ENCODE peak calls at places on chromosomes 5 and 9, in six cellular contexts. Y, Q, E, V, W and L are unnamed samples.
A peak's percentile ranks its signal among the peaks of the same experiment; 100 is the strongest.

GRCh38 chr9:113274474-113275146 is 762 bp downstream of the CDC26 start:
- DNase-seq in W (peak; percentile 80), Q (no peak), V (no peak), Y (peak; percentile 82), E (no peak), L (no peak)

GRCh38 chr5:176573564-176574296 is 24.6 kb downstream of the CDHR2 start:
- DNase-seq in W (peak; percentile 60), V (peak; percentile 57), E (peak; percentile 40), Q (peak; percentile 69), Y (peak; percentile 52), L (peak; percentile 56)

GRCh38 chr9:100352201-100352726 is 478 bp downstream of the TEX10 start:
- DNase-seq in V (no peak), Y (peak; percentile 70), Q (peak; percentile 33), W (peak; percentile 46), E (peak; percentile 15), L (peak; percentile 52)

GRCh38 chr5:88873447-88873846 is 9.5 kb downstream of the MEF2C start:
- DNase-seq in Y (no peak), W (no peak), V (no peak), E (no peak), Q (no peak), L (no peak)

GRCh38 chr9:134226221-134226930 is 62.0 kb upstream of the RNU6ATAC start:
- DNase-seq in Q (no peak), W (peak; percentile 97), E (peak; percentile 52), Y (peak; percentile 20), V (no peak), L (no peak)

GRCh38 chr5:129398279-129398678 is 61.8 kb upstream of the ADAMTS19 start:
- DNase-seq in E (no peak), Y (no peak), Q (no peak), V (no peak), W (no peak), L (no peak)

GRCh38 chr9:81380504-81380903 is 308.8 kb downstream of the TLE1 start:
- DNase-seq in Y (no peak), W (no peak), E (no peak), V (no peak), Q (no peak), L (no peak)

GRCh38 chr5:150021491-150022162 is 21.1 kb downstream of the HMGXB3 start:
- DNase-seq in Y (peak; percentile 54), E (peak; percentile 36), W (no peak), V (no peak), Q (peak; percentile 48), L (peak; percentile 69)

GRCh38 chr9:81634437-81634836 is 54.9 kb downstream of the TLE1 start:
- DNase-seq in Q (no peak), E (no peak), V (no peak), Y (no peak), W (no peak), L (no peak)

GRCh38 chr9:127447416-127448111 is 3.6 kb downstream of the RPL12 start:
- DNase-seq in W (no peak), V (no peak), Y (peak; percentile 46), E (no peak), Q (no peak), L (no peak)

GRCh38 chr5:163594951-163595350 is 89.5 kb downstream of the MAT2B start:
- DNase-seq in Q (no peak), E (no peak), W (no peak), Y (no peak), V (no peak), L (no peak)

GRCh38 chr9:77707696-77708095 is 59.6 kb upstream of the GNA14 start:
- DNase-seq in Q (peak; percentile 76), V (no peak), Y (peak; percentile 97), E (peak; percentile 94), W (peak; percentile 92), L (peak; percentile 90)

GRCh38 chr9:20549053-20549452 is 73.2 kb downstream of the MLLT3 start:
- DNase-seq in E (no peak), Q (no peak), Y (no peak), V (no peak), W (no peak), L (no peak)

GRCh38 chr5:105931782-105932489 is 1738.8 kb downstream of the EFNA5 start:
- DNase-seq in Y (peak; percentile 27), W (no peak), V (no peak), Q (no peak), E (no peak), L (no peak)

GRCh38 chr9:133844876-133845658 is 106.9 kb upstream of the SARDH start:
- DNase-seq in Y (no peak), Q (peak; percentile 78), W (peak; percentile 78), E (peak; percentile 59), V (no peak), L (no peak)

GRCh38 chr5:134714120-134714519 is 24.2 kb upstream of the CAMLG start:
- DNase-seq in V (no peak), W (no peak), Y (no peak), Q (no peak), E (no peak), L (peak; percentile 69)

GRCh38 chr9:133140606-133141005 is 19.6 kb upstream of the RALGDS start:
- DNase-seq in W (no peak), E (no peak), Q (no peak), V (no peak), Y (no peak), L (no peak)

GRCh38 chr5:17248999-17249634 is 31.7 kb downstream of the BASP1 start:
- DNase-seq in Y (peak; percentile 98), V (no peak), E (peak; percentile 36), W (peak; percentile 98), Q (no peak), L (peak; percentile 88)

GRCh38 chr5:6404129-6404528 is 25.8 kb upstream of the MED10 start:
- DNase-seq in Q (no peak), W (no peak), V (no peak), Y (peak; percentile 63), E (no peak), L (no peak)

GRCh38 chr9:135727257-135727875 is 25.4 kb downstream of the KCNT1 start:
- DNase-seq in W (no peak), E (no peak), Y (no peak), V (no peak), Q (no peak), L (no peak)

GRCh38 chr5:33291216-33292000 is 149.4 kb upstream of the TARS1 start:
- DNase-seq in V (no peak), W (no peak), Y (no peak), E (no peak), Q (no peak), L (no peak)

GRCh38 chr9:81896067-81896466 is 32.2 kb upstream of the SPATA31D4 start:
- DNase-seq in W (no peak), Y (no peak), V (no peak), Q (no peak), E (no peak), L (no peak)

GRCh38 chr5:149387982-149388381 is 8.9 kb upstream of the IL17B start:
- DNase-seq in Q (no peak), E (peak; percentile 93), W (peak; percentile 91), V (no peak), Y (peak; percentile 48), L (peak; percentile 42)

GRCh38 chr5:60843693-60844428 is at the start of gene ELOVL7:
- DNase-seq in Y (peak; percentile 51), W (peak; percentile 43), E (peak; percentile 15), Q (peak; percentile 29), V (no peak), L (peak; percentile 54)

GRCh38 chr9:70411141-70411929 is 3.1 kb downstream of the KLF9 start:
- DNase-seq in W (peak; percentile 84), E (peak; percentile 72), Q (peak; percentile 84), V (no peak), Y (peak; percentile 89), L (peak; percentile 59)

GRCh38 chr9:128372188-128372641 is 1.0 kb downstream of the URM1 start:
- DNase-seq in V (no peak), E (no peak), Y (peak; percentile 44), W (no peak), Q (no peak), L (no peak)

GRCh38 chr5:175444905-175445456 is 999 bp upstream of the DRD1 start:
- DNase-seq in V (no peak), Y (no peak), Q (no peak), E (no peak), W (no peak), L (no peak)
- H3K4me3 ChIP-seq in V (peak overlapping the region; percentile 42), Y (no peak overlapping the region), Q (peak overlapping the region; percentile 54), E (no peak overlapping the region), W (no peak overlapping the region), L (no peak overlapping the region)

GRCh38 chr9:37264539-37264938 is 144.2 kb downstream of the ZCCHC7 start:
- DNase-seq in Q (no peak), Y (no peak), W (no peak), E (no peak), V (no peak), L (no peak)
- H3K27me3 ChIP-seq in Q (no peaks in the 10 kb centered on the region), Y (no peaks in the 10 kb centered on the region), W (no peaks in the 10 kb centered on the region), E (no peaks in the 10 kb centered on the region), V (no peaks in the 10 kb centered on the region), L (no peaks in the 10 kb centered on the region)

GRCh38 chr9:86925686-86926085 is 21.6 kb downstream of the GAS1 start:
- DNase-seq in E (no peak), Q (no peak), Y (peak; percentile 75), V (no peak), W (no peak), L (no peak)

GRCh38 chr9:86924206-86924605 is 23.1 kb downstream of the GAS1 start:
- DNase-seq in Q (no peak), V (no peak), E (no peak), W (no peak), Y (no peak), L (no peak)

GRCh38 chr9:86923061-86923460 is 24.2 kb downstream of the GAS1 start:
- DNase-seq in V (no peak), E (no peak), W (no peak), Y (no peak), Q (no peak), L (no peak)

GRCh38 chr9:86918556-86918955 is 28.8 kb downstream of the GAS1 start:
- DNase-seq in V (no peak), Y (peak; percentile 7), W (no peak), Q (no peak), E (no peak), L (no peak)

GRCh38 chr9:86921141-86921868 is 26.0 kb downstream of the GAS1 start:
- DNase-seq in Q (no peak), V (no peak), W (no peak), E (no peak), Y (no peak), L (no peak)
- H3K4me3 ChIP-seq in Q (no peak overlapping the region), V (no peak overlapping the region), W (no peak overlapping the region), E (no peak overlapping the region), Y (no peak overlapping the region), L (no peak overlapping the region)

GRCh38 chr5:1949253-1949652 is 66.5 kb upstream of the IRX4 start:
- DNase-seq in W (no peak), Y (no peak), Q (no peak), V (no peak), E (no peak), L (no peak)
- H3K27me3 ChIP-seq in W (no peaks in the 10 kb centered on the region), Y (no peaks in the 10 kb centered on the region), Q (no peaks in the 10 kb centered on the region), V (no peaks in the 10 kb centered on the region), E (no peaks in the 10 kb centered on the region), L (no peaks in the 10 kb centered on the region)